ENCODE peak calls at places on chromosomes 4 and X, in five cellular contexts. U is H9, N is EL, L is activated T-cell treated with anti-CD3 and anti-CD28 coated beads for 1 hour, S is cardiac fibroblast. D is an unnamed sample.

GRCh38 chrX:24619647-24620046 is 27.5 kb downstream of the PCYT1B start:
- DNase-seq in U (no peak), N (peak; percentile 62), L (no peak), S (peak; percentile 73), D (no peak)

GRCh38 chr4:119656342-119656741 is 27.7 kb upstream of the PDE5A start:
- DNase-seq in U (no peak), N (no peak), L (no peak), S (no peak), D (no peak)

GRCh38 chrX:111124418-111124817 is 28.4 kb downstream of the PAK3 start:
- DNase-seq in U (no peak), N (no peak), L (no peak), S (no peak), D (peak; percentile 16)

GRCh38 chr4:186829740-186830449 is 106.2 kb upstream of the FAT1 start:
- DNase-seq in U (no peak), N (peak; percentile 89), L (no peak), S (peak; percentile 94), D (no peak)

GRCh38 chrX:149570668-149571067 is 16.6 kb downstream of the MAGEA9B start:
- DNase-seq in U (no peak), N (peak; percentile 68), L (no peak), S (peak; percentile 65), D (no peak)

GRCh38 chr4:113147498-113148231 is 98.2 kb downstream of the ANK2 start:
- DNase-seq in U (no peak), N (no peak), L (no peak), S (no peak), D (no peak)

GRCh38 chr4:100960232-100960631 is 387.1 kb downstream of the PPP3CA start:
- DNase-seq in U (no peak), N (no peak), L (no peak), S (peak; percentile 19), D (no peak)

GRCh38 chr4:24104173-24104572 is 214.3 kb upstream of the PPARGC1A start:
- DNase-seq in U (no peak), N (peak; percentile 69), L (no peak), S (peak; percentile 59), D (no peak)